ENCODE peak calls at places on chromosome 1, in five cellular contexts. E, V, U, Z and H are unnamed samples.

GRCh38 chr1:50232271-50232670 is 123.6 kb downstream of the ELAVL4 start:
- DNase-seq in U (no peak), E (no peak), V (no peak), Z (no peak), H (no peak)

GRCh38 chr1:228339766-228340685 is 66.6 kb downstream of the TRIM11 start:
- DNase-seq in E (no peak), V (no peak), Z (no peak), U (no peak), H (no peak)

GRCh38 chr1:59258412-59259032 is 38.4 kb upstream of the FGGY start:
- DNase-seq in V (no peak), Z (no peak), U (no peak), E (no peak), H (no peak)

GRCh38 chr1:198156745-198157240 is at the start of gene NEK7:
- DNase-seq in E (peak; percentile 59), U (peak; percentile 95), V (peak; percentile 92), Z (no peak), H (peak; percentile 94)

GRCh38 chr1:24694380-24694843 is 50.8 kb upstream of the CLIC4 start:
- DNase-seq in V (peak; percentile 62), E (no peak), Z (peak; percentile 79), U (peak; percentile 55), H (no peak)

GRCh38 chr1:64505944-64506658 is 36.2 kb downstream of the CACHD1 start:
- DNase-seq in Z (no peak), E (no peak), U (peak; percentile 2), V (no peak), H (peak; percentile 30)

GRCh38 chr1:65539272-65540131 is 119.0 kb downstream of the LEPR start:
- DNase-seq in U (peak; percentile 52), V (no peak), E (no peak), Z (no peak), H (no peak)

GRCh38 chr1:225877570-225877969 is 4.6 kb downstream of the TMEM63A start:
- DNase-seq in V (peak; percentile 77), Z (no peak), E (no peak), U (peak; percentile 75), H (no peak)

GRCh38 chr1:151315565-151316235 is 11.5 kb downstream of the PI4KB start:
- DNase-seq in E (no peak), Z (no peak), V (no peak), U (no peak), H (no peak)

GRCh38 chr1:151130837-151131586 is 15.4 kb downstream of the SEMA6C start:
- DNase-seq in Z (peak; percentile 39), U (no peak), E (no peak), V (peak; percentile 31), H (no peak)

GRCh38 chr1:169363046-169363756 is 4.4 kb downstream of the NME7 start:
- DNase-seq in V (no peak), Z (peak; percentile 37), E (peak; percentile 21), U (no peak), H (no peak)

GRCh38 chr1:9404541-9404940 is 111.8 kb downstream of the SPSB1 start:
- DNase-seq in V (no peak), U (no peak), Z (no peak), E (no peak), H (no peak)

GRCh38 chr1:202113690-202114300 is 8.9 kb upstream of the GPR37L1 start:
- DNase-seq in E (no peak), U (no peak), V (no peak), Z (no peak), H (no peak)

GRCh38 chr1:101264699-101265098 is 27.9 kb downstream of the S1PR1 start:
- DNase-seq in Z (no peak), E (no peak), U (no peak), V (peak; percentile 15), H (no peak)

GRCh38 chr1:186571771-186572170 is 108.5 kb downstream of the PTGS2 start:
- DNase-seq in E (no peak), U (no peak), V (no peak), Z (no peak), H (no peak)

DNA sequence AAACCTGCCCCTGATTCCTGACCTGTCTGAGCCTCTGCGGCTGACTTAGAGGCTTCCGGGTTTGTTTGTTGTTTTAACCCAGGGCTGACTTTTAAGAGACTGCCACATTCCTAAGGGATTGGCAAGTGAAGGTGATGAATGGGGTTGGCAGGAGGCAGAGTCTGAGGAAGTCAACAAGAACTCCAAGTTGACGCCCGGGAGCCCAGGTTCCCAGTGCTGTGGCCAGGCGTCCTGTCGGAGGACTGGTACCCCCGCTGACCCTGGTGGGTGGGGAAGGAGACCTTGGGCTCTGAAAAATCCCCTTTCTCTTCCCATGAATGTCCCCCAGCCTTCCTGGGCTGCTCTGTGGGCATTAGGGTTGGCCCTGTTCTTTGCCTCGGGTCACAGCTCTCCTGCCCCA is 19.7 kb upstream of the EPS8L3 start:
- DNase-seq in V (no peak), E (peak; percentile 51), Z (no peak), U (no peak), H (peak; percentile 87)
- TF ChIP-seq JUND in V (no peak), E (no peak), Z (no peak), U (no peak), H (no peak)

GRCh38 chr1:216903389-216903754 is 180.1 kb upstream of the ESRRG start:
- DNase-seq in V (no peak), E (no peak), U (no peak), Z (no peak), H (no peak)
- TF ChIP-seq JUND in V (no peak), E (no peak), U (no peak), Z (no peak), H (no peak)

GRCh38 chr1:93016171-93016570 is 54.9 kb upstream of the DIPK1A start:
- DNase-seq in E (no peak), U (no peak), Z (no peak), V (no peak), H (no peak)
- TF ChIP-seq JUND in E (no peak), U (no peak), Z (no peak), V (no peak), H (no peak)

DNA sequence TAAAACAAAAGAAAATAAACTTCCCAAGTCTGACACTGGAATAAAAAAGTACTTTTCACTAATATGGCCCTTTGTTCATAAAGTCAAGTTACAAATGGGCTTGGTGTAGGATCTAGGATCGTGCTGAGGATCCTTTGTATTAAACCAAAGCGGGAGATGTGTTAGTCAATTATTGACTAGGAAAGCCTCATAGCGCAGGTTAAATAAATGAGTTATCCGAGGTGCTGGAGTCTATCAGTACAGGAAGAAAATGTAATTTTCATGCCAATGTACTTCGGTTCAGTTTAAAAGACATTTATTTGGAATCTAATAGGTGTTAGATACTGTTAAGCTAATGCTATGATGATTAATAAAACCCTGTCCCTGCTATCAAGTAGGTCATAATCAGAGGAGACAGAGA is 101.8 kb downstream of the TNR start:
- DNase-seq in V (no peak), E (no peak), Z (no peak), U (no peak), H (no peak)
- TF ChIP-seq JUND in V (no peak), E (no peak), Z (no peak), U (no peak), H (no peak)

DNA sequence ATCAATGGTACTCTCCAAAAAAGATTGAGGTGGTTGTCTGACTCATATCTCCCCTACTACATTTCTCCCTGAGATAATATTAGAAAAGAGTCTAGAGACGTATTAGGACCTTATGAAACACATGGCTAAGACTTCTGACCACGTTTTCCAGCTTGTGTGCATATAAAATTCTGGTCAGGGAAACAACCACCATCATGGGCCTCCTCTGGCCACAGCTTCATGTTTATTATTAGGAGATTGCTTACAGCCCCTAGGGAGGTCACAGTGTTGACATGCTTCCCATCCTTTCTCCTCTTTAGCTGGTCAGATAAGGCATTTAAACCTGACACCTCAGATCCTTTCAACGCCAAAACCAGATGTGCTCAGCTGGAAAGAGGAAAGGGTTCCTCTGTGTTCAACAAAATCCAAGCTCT is 620.2 kb downstream of the PLPP3 start:
- DNase-seq in E (no peak), Z (no peak), V (no peak), U (no peak), H (no peak)
- TF ChIP-seq JUND in E (no peak), Z (no peak), V (no peak), U (no peak), H (no peak)

GRCh38 chr1:171277534-171277933 is 29.2 kb downstream of the FMO1 start:
- DNase-seq in Z (no peak), V (no peak), E (no peak), U (no peak), H (no peak)

GRCh38 chr1:171280596-171280995 is 32.3 kb downstream of the FMO1 start:
- DNase-seq in V (no peak), U (no peak), E (no peak), Z (no peak), H (no peak)

GRCh38 chr1:171279234-171279633 is 30.9 kb downstream of the FMO1 start:
- DNase-seq in V (no peak), U (no peak), E (no peak), Z (no peak), H (no peak)

DNA sequence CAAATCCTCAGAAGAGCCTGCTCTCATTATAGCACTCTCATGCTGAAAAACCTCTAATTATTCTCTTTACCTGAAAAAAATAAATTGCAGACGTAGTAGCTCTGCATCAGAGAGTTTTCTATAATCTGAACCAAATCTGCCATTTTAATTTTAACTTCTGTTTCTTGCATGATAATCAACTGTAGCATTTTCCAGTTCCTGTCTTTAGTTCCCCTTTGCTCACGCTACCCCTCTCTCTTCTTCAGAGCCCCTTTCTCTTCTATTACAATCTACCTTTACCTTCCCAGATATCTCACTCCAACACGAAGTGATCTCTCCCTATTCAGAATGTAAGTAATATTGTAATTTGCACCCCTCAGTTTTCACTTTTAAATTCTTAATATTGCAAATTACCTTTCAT is 31.4 kb downstream of the FMO1 start:
- DNase-seq in V (no peak), E (no peak), U (no peak), Z (no peak), H (no peak)
- TF ChIP-seq JUND in V (no peak), E (no peak), U (no peak), Z (no peak), H (no peak)

GRCh38 chr1:217364220-217364619 is 266.7 kb downstream of the GPATCH2 start:
- DNase-seq in E (no peak), Z (no peak), V (no peak), U (no peak), H (no peak)

GRCh38 chr1:217360510-217360909 is 270.4 kb downstream of the GPATCH2 start:
- DNase-seq in Z (no peak), U (no peak), E (no peak), V (no peak), H (no peak)

DNA sequence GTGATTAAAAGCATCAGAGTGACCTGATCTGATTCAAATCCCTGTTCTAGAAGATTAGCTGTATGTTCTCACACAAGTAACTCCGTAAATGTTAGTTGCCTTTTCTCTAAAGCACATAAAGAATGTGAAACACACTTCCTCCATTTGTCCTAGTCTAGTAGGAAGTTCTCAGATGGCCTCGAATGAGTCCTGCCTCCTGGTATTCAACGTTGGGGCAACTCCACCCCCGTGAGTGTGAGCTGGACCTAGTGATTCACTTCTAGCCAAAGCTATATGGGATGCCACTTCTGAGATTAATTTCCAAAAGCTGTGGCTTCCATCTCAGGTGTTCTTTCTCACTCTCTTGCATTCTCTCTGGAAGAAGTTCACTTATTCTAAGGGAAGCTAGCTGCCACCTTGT is 267.6 kb downstream of the GPATCH2 start:
- DNase-seq in Z (no peak), E (no peak), U (no peak), V (no peak), H (no peak)
- TF ChIP-seq JUND in Z (no peak), E (no peak), U (no peak), V (no peak), H (no peak)

DNA sequence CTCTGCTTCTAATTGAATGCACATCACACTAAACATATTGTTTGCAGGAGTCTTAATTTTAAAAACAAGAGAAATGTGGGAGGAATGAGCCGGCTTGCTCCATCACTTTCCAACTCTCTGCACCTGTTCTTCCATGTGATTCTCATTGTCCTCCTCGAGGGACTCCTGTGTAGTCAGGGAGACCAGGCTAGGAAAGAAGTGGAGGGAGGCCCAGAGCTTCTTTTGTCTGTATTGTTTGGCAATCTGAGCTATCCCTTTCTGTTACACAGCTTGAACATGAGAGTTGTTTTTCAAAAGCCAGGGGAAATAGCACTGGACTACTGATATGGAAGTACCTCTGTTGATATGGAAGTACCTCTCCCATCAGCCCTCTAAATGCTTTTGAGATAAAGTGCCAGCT is 18.8 kb upstream of the LRRC8D start:
- DNase-seq in V (no peak), Z (no peak), E (no peak), U (no peak), H (no peak)
- TF ChIP-seq JUND in V (no peak), Z (no peak), E (no peak), U (no peak), H (no peak)